ENCODE peak calls at places on chromosomes 6 and 20, in four cellular contexts. R, W, F and Y are unnamed samples.

GRCh38 chr6:142868917-142869316 is 76.1 kb downstream of the HIVEP2 start:
- DNase-seq in F (no peak), R (peak), W (no peak), Y (no peak)

GRCh38 chr6:33981861-33982260 is 164.0 kb downstream of the GRM4 start:
- DNase-seq in F (no peak), R (no peak), W (no peak), Y (no peak)

GRCh38 chr6:135227758-135228157 is 46.6 kb downstream of the MYB start:
- DNase-seq in W (no peak), R (no peak), F (no peak), Y (no peak)

GRCh38 chr20:10641467-10641866 is 32.3 kb downstream of the JAG1 start:
- DNase-seq in R (no peak), W (no peak), F (no peak), Y (no peak)

GRCh38 chr6:151071295-151071694 is 168.5 kb upstream of the AKAP12 start:
- DNase-seq in F (no peak), W (no peak), R (peak), Y (no peak)

GRCh38 chr6:14016930-14017625 is 92.3 kb downstream of the RNF182 start:
- DNase-seq in R (no peak), F (no peak), W (no peak), Y (no peak)

GRCh38 chr6:29887330-29887818 is 55.0 kb upstream of the HLA-A start:
- DNase-seq in F (peak), W (peak), R (no peak), Y (no peak)

GRCh38 chr6:82951389-82951788 is 114.3 kb downstream of the UBE3D start:
- DNase-seq in W (no peak), R (no peak), F (no peak), Y (no peak)

GRCh38 chr6:53793318-53793975 is 1.4 kb upstream of the LRRC1 start:
- DNase-seq in W (peak), R (peak), F (peak), Y (peak)

GRCh38 chr20:11429168-11429567 is 488.5 kb upstream of the BTBD3 start:
- DNase-seq in R (no peak), F (no peak), W (no peak), Y (no peak)

GRCh38 chr6:9659848-9660247 is 755.0 kb downstream of the TFAP2A start:
- DNase-seq in W (no peak), F (no peak), R (no peak), Y (no peak)

GRCh38 chr20:44068311-44068710 is 118.7 kb downstream of the JPH2 start:
- DNase-seq in W (peak), R (no peak), F (no peak), Y (no peak)

GRCh38 chr20:58447733-58448391 is 58.8 kb downstream of the VAPB start:
- DNase-seq in R (peak), W (peak), F (peak), Y (no peak)

GRCh38 chr20:41848180-41848579 is 230.0 kb upstream of the CHD6 start:
- DNase-seq in R (peak), W (peak), F (no peak), Y (no peak)

GRCh38 chr6:27685278-27685677 is 212.4 kb upstream of the ZNF184 start:
- DNase-seq in F (no peak), W (no peak), R (no peak), Y (no peak)

GRCh38 chr6:43097098-43097489 is 21.0 kb downstream of the PTK7 start:
- DNase-seq in F (no peak), W (no peak), R (no peak), Y (no peak)

GRCh38 chr6:56932891-56933473 is 21.9 kb upstream of the BEND6 start:
- DNase-seq in R (no peak), F (no peak), W (no peak), Y (no peak)

GRCh38 chr6:148521586-148521985 is 178.9 kb downstream of the SASH1 start:
- DNase-seq in R (no peak), W (no peak), F (no peak), Y (no peak)

GRCh38 chr6:117266948-117267347 is 1.6 kb downstream of the VGLL2 start:
- DNase-seq in F (no peak), W (no peak), R (no peak), Y (no peak)

GRCh38 chr6:117266267-117266797 is 974 bp downstream of the VGLL2 start:
- DNase-seq in W (peak), R (no peak), F (no peak), Y (no peak)

GRCh38 chr6:117265425-117266266 is at the start of gene VGLL2:
- DNase-seq in F (no peak), W (peak), R (peak), Y (no peak)

GRCh38 chr6:117269649-117270120 is 4.3 kb downstream of the VGLL2 start:
- DNase-seq in F (no peak), W (no peak), R (no peak), Y (no peak)

GRCh38 chr6:117267766-117268534 is 2.6 kb downstream of the VGLL2 start:
- DNase-seq in W (peak), F (no peak), R (no peak), Y (no peak)
- TF ChIP-seq EZH2 in W (peak), F (no peak), R (no peak), Y (no peak)

GRCh38 chr6:25301358-25301757 is 22.2 kb downstream of the CARMIL1 start:
- DNase-seq in R (no peak), F (no peak), W (no peak), Y (no peak)
- H3K27ac ChIP-seq in R (no peak), F (no peak), W (peak), Y (no peak)

GRCh38 chr6:158518196-158519127 is 41.4 kb upstream of the TMEM181 start:
- DNase-seq in F (peak), W (peak), R (peak), Y (no peak)
- TF ChIP-seq POLR2AphosphoS5 in F (no peak), W (peak), R (no peak), Y (no peak)

DNA sequence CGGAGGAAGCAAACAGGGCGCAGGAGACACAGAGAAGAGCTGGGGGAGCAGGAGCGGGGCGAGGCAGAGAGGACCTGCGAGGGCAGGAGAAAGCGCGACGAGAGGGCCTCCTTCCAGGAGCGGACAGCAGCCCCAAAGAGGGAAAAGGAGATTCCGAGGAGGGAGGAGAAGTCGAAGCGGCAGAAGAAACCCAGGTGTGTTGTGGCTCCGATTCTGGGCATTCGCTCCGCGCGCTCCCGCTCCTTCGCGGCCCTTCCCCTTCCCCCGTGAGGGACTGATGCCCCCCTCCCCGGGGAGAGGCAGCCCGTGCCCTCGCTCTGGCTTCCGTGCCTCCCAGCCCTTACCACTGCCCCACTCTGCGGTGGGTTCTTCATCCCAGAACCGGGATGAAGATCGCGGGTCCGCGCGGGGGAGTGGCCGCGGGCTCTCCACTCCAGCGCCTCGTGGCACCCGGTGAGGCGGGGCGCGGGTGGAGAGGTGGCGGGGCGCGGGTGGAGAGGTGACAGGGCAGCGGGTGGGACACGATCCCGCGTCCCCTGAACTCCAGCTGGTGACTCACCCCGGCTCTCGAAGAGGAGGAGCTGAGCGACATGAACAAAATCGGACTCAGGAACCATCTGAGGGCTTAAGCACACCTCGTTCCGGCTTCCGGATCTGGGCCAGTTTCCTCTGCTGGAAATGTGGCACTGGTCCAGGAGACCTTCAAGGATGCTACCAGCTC is 22.4 kb downstream of the TMC2 start:
- DNase-seq in F (no peak), W (peak), R (no peak), Y (no peak)
- TF ChIP-seq EZH2 in F (no peak), W (peak), R (no peak), Y (no peak)

GRCh38 chr20:3434232-3434631 is 26.8 kb upstream of the DNAAF9 start:
- DNase-seq in R (no peak), F (no peak), W (no peak), Y (no peak)
- H3K27ac ChIP-seq in R (no peak), F (no peak), W (no peak), Y (no peak)